ENCODE peak calls at places on chromosomes 4 and X, in ten cellular contexts. P is stimulated activated CD4-positive, alpha-beta T cell treated with anti-CD3 and anti-CD28 coated beads, Interleukin-12 subunit alpha, Interleukin-12 subunit beta, amount 100 ng/mL, for 24 hours; H is right cardiac atrium; B is naive B cell; Y is OCI-LY7; V is AG20443; N is activated CD4-positive, alpha-beta T cell treated with anti-CD3 and anti-CD28 coated beads, Interleukin-2, amount 50 U/mL, for 1 hour; K is dorsolateral prefrontal cortex; U is T-helper 17 cell; D is NCI-H82. M is an unnamed sample.

GRCh38 chrX:136577562-136577961 is 45.5 kb downstream of the VGLL1 start:
- DNase-seq in V (peak), B (no peak), Y (peak), N (peak), H (peak), D (peak), K (peak), U (peak), P (peak), M (peak)

GRCh38 chr4:180610317-180610716 is 1632.9 kb upstream of the TENM3 start:
- DNase-seq in U (no peak), B (no peak), Y (no peak), N (no peak), V (no peak), P (no peak), D (no peak), K (no peak), H (no peak), M (no peak)

GRCh38 chr4:23788460-23788859 is 101.4 kb downstream of the PPARGC1A start:
- DNase-seq in V (no peak), B (no peak), Y (no peak), P (no peak), K (no peak), H (no peak), D (no peak), U (no peak), N (no peak), M (no peak)

GRCh38 chr4:20565075-20565721 is 135.1 kb upstream of the PACRGL start:
- DNase-seq in D (no peak), V (no peak), P (no peak), K (no peak), U (no peak), B (no peak), H (no peak), N (no peak), Y (no peak), M (no peak)

GRCh38 chr4:56627985-56628384 is 53.1 kb downstream of the HOPX start:
- DNase-seq in N (no peak), K (no peak), B (no peak), H (no peak), V (no peak), D (no peak), U (no peak), Y (no peak), P (no peak), M (no peak)

GRCh38 chr4:110197421-110198398 is 705 bp downstream of the ELOVL6 start:
- DNase-seq in Y (peak), V (peak), D (peak), N (peak), B (peak), U (no peak), K (peak), P (peak), H (peak), M (peak)

GRCh38 chr4:89619230-89619962 is 217.6 kb downstream of the SNCA start:
- DNase-seq in K (no peak), D (no peak), B (no peak), V (no peak), U (no peak), H (no peak), P (no peak), N (no peak), Y (no peak), M (no peak)

GRCh38 chr4:184375027-184375426 is 99.3 kb downstream of the IRF2 start:
- DNase-seq in Y (no peak), D (no peak), U (no peak), N (no peak), B (no peak), P (no peak), V (no peak), K (no peak), H (no peak), M (no peak)

GRCh38 chr4:186845137-186845842 is 121.6 kb upstream of the FAT1 start:
- DNase-seq in N (no peak), U (no peak), Y (no peak), P (no peak), D (no peak), H (peak), V (peak), B (no peak), K (no peak), M (no peak)

GRCh38 chrX:65745992-65746391 is 78.5 kb downstream of the MSN start:
- DNase-seq in Y (no peak), P (no peak), D (no peak), U (no peak), B (no peak), V (no peak), K (no peak), N (no peak), H (no peak), M (peak)

GRCh38 chr4:155774033-155774432 is 15.2 kb downstream of the GUCY1B1 start:
- DNase-seq in V (no peak), B (no peak), H (no peak), D (no peak), K (no peak), Y (no peak), N (no peak), U (no peak), P (no peak), M (no peak)

GRCh38 chrX:50343917-50344316 is 126.7 kb downstream of the DGKK start:
- DNase-seq in V (no peak), B (no peak), K (no peak), D (no peak), P (no peak), H (no peak), U (no peak), N (no peak), Y (no peak), M (no peak)

GRCh38 chr4:143743591-143743990 is 43.1 kb upstream of the FREM3 start:
- DNase-seq in B (no peak), N (no peak), V (no peak), Y (no peak), H (no peak), D (no peak), U (no peak), K (no peak), P (no peak), M (no peak)

GRCh38 chrX:45903781-45904201 is 641.4 kb downstream of the ZNF674 start:
- DNase-seq in H (no peak), Y (no peak), D (peak), N (no peak), K (no peak), U (no peak), V (no peak), P (no peak), B (no peak), M (peak)

GRCh38 chr4:126799971-126800722 is 832.6 kb upstream of the INTU start:
- DNase-seq in P (no peak), K (no peak), N (no peak), D (no peak), Y (no peak), H (no peak), V (no peak), U (no peak), B (no peak), M (no peak)

GRCh38 chrX:134599173-134599914 is 58.9 kb downstream of the PLAC1 start:
- DNase-seq in K (no peak), H (no peak), U (no peak), D (peak), N (no peak), V (peak), P (peak), Y (no peak), B (no peak), M (no peak)

GRCh38 chr4:89245459-89245858 is 62.1 kb downstream of the GPRIN3 start:
- DNase-seq in H (no peak), V (no peak), U (no peak), P (no peak), K (no peak), Y (no peak), B (no peak), D (peak), N (no peak), M (no peak)

GRCh38 chr4:53693909-53694308 is 102.6 kb upstream of the LNX1 start:
- DNase-seq in D (no peak), U (no peak), K (no peak), N (no peak), Y (no peak), B (no peak), H (no peak), P (no peak), V (no peak), M (no peak)